ENCODE peak calls at places on chromosomes 11 and 22, in four cellular contexts. One of them, this sample, is unnamed. For H3K4me1, the result is how much of the 10 kb centered on the place peaks cover.

GRCh38 chr11:70608568-70609314 is 210.4 kb downstream of the CTTN start:
- DNase-seq in stomach: no peak
- DNase-seq in fibroblast of lung: peak
- DNase-seq in RWPE2: no peak
- DNase-seq in this sample: no peak

GRCh38 chr11:1766719-1767398 is 3.1 kb upstream of the CTSD start:
- DNase-seq in stomach: no peak
- DNase-seq in fibroblast of lung: no peak
- DNase-seq in RWPE2: peak
- DNase-seq in this sample: no peak

GRCh38 chr11:47220401-47220821 is 5.6 kb downstream of the DDB2 start:
- DNase-seq in stomach: no peak
- DNase-seq in fibroblast of lung: peak
- DNase-seq in RWPE2: no peak
- DNase-seq in this sample: no peak

GRCh38 chr11:118015385-118015841 is 29.2 kb downstream of the IL10RA start:
- DNase-seq in stomach: no peak
- DNase-seq in fibroblast of lung: no peak
- DNase-seq in RWPE2: no peak
- DNase-seq in this sample: no peak

GRCh38 chr11:72129381-72129780 is 6.1 kb upstream of the FOLR3 start:
- DNase-seq in stomach: no peak
- DNase-seq in fibroblast of lung: no peak
- DNase-seq in RWPE2: no peak
- DNase-seq in this sample: no peak

GRCh38 chr22:36891646-36892045 is 21.8 kb upstream of the CSF2RB start:
- DNase-seq in stomach: no peak
- DNase-seq in fibroblast of lung: no peak
- DNase-seq in RWPE2: no peak
- DNase-seq in this sample: no peak

GRCh38 chr22:18005201-18005926 is 19.0 kb downstream of the MICAL3 start:
- DNase-seq in stomach: no peak
- DNase-seq in fibroblast of lung: no peak
- DNase-seq in RWPE2: no peak
- DNase-seq in this sample: no peak

GRCh38 chr22:25848954-25849353 is 107.0 kb downstream of the MYO18B start:
- DNase-seq in stomach: no peak
- DNase-seq in fibroblast of lung: no peak
- DNase-seq in RWPE2: no peak
- DNase-seq in this sample: no peak

GRCh38 chr11:62108017-62108750 is 15.6 kb upstream of the INCENP start:
- DNase-seq in stomach: no peak
- DNase-seq in fibroblast of lung: peak
- DNase-seq in RWPE2: no peak
- DNase-seq in this sample: peak

GRCh38 chr11:121829159-121829643 is 286.8 kb downstream of the BLID start:
- DNase-seq in stomach: no peak
- DNase-seq in fibroblast of lung: peak
- DNase-seq in RWPE2: no peak
- DNase-seq in this sample: no peak

GRCh38 chr11:11039249-11039965 is 181.6 kb upstream of the ZBED5 start:
- DNase-seq in stomach: no peak
- DNase-seq in fibroblast of lung: no peak
- DNase-seq in RWPE2: no peak
- DNase-seq in this sample: no peak

GRCh38 chr11:68271023-68271780 is 571 bp downstream of the C11orf24 start:
- DNase-seq in stomach: peak
- DNase-seq in fibroblast of lung: peak
- DNase-seq in RWPE2: no peak
- DNase-seq in this sample: peak

GRCh38 chr11:59669611-59670009 is 773 bp upstream of the PATL1 start:
- DNase-seq in stomach: peak
- DNase-seq in fibroblast of lung: peak
- DNase-seq in RWPE2: no peak
- DNase-seq in this sample: peak

GRCh38 chr11:104668797-104669463 is 229.3 kb downstream of the CASP12 start:
- DNase-seq in stomach: no peak
- DNase-seq in fibroblast of lung: peak
- DNase-seq in RWPE2: no peak
- DNase-seq in this sample: peak

GRCh38 chr11:117528061-117528780 is 200.6 kb downstream of the CEP164 start:
- DNase-seq in stomach: no peak
- DNase-seq in fibroblast of lung: peak
- DNase-seq in RWPE2: no peak
- DNase-seq in this sample: no peak

GRCh38 chr11:130831506-130832385 is 84.5 kb downstream of the SNX19 start:
- DNase-seq in stomach: no peak
- DNase-seq in fibroblast of lung: peak
- DNase-seq in RWPE2: no peak
- DNase-seq in this sample: no peak

GRCh38 chr11:13942908-13943505 is 19.5 kb upstream of the SPON1 start:
- DNase-seq in stomach: no peak
- DNase-seq in fibroblast of lung: peak
- DNase-seq in RWPE2: no peak
- DNase-seq in this sample: no peak

GRCh38 chr22:46737105-46737975 is 712 bp downstream of the CERK start:
- DNase-seq in stomach: no peak
- DNase-seq in fibroblast of lung: peak
- DNase-seq in RWPE2: no peak
- DNase-seq in this sample: no peak

GRCh38 chr11:92978226-92979111 is 9.0 kb downstream of the MTNR1B start:
- DNase-seq in stomach: peak
- DNase-seq in fibroblast of lung: peak
- DNase-seq in RWPE2: no peak
- DNase-seq in this sample: no peak

GRCh38 chr22:41021039-41021654 is 70.0 kb downstream of the RBX1 start:
- DNase-seq in stomach: no peak
- DNase-seq in fibroblast of lung: no peak
- DNase-seq in RWPE2: no peak
- DNase-seq in this sample: peak

GRCh38 chr11:120013325-120014250 is 124.3 kb downstream of the TRIM29 start:
- DNase-seq in stomach: peak
- DNase-seq in fibroblast of lung: peak
- DNase-seq in RWPE2: no peak
- DNase-seq in this sample: peak

GRCh38 chr22:37222440-37222971 is 10.2 kb upstream of the SSTR3 start:
- DNase-seq in stomach: no peak
- DNase-seq in fibroblast of lung: no peak
- DNase-seq in RWPE2: no peak
- DNase-seq in this sample: no peak

GRCh38 chr11:61728940-61729219 is 23.6 kb upstream of the MYRF start:
- DNase-seq in stomach: no peak
- DNase-seq in fibroblast of lung: peak
- DNase-seq in RWPE2: no peak
- DNase-seq in this sample: no peak

GRCh38 chr11:117771841-117772240 is 25.2 kb downstream of the DSCAML1 start:
- DNase-seq in stomach: no peak
- DNase-seq in fibroblast of lung: no peak
- DNase-seq in RWPE2: no peak
- DNase-seq in this sample: no peak

GRCh38 chr11:111836766-111837165 is 34.6 kb downstream of the ALG9 start:
- DNase-seq in stomach: no peak
- DNase-seq in fibroblast of lung: peak
- DNase-seq in RWPE2: no peak
- DNase-seq in this sample: peak

GRCh38 chr11:134940441-134941125 is 528.5 kb upstream of the B3GAT1 start:
- DNase-seq in stomach: no peak
- DNase-seq in fibroblast of lung: no peak
- DNase-seq in RWPE2: no peak
- DNase-seq in this sample: no peak

GRCh38 chr11:61507962-61508824 is at the start of gene LRRC10B:
- DNase-seq in stomach: no peak
- DNase-seq in fibroblast of lung: no peak
- DNase-seq in RWPE2: no peak
- DNase-seq in this sample: peak

GRCh38 chr22:17258015-17258827 is 39.0 kb upstream of the ADA2 start:
- DNase-seq in stomach: peak
- DNase-seq in fibroblast of lung: peak
- DNase-seq in RWPE2: no peak
- DNase-seq in this sample: peak

GRCh38 chr11:24132471-24132870 is 364.4 kb upstream of the LUZP2 start:
- DNase-seq in stomach: no peak
- DNase-seq in fibroblast of lung: no peak
- DNase-seq in RWPE2: no peak
- DNase-seq in this sample: no peak

GRCh38 chr11:33344611-33345010 is 87.4 kb downstream of the HIPK3 start:
- DNase-seq in stomach: no peak
- DNase-seq in fibroblast of lung: peak
- DNase-seq in RWPE2: no peak
- DNase-seq in this sample: no peak

GRCh38 chr11:85771568-85771967 is 39.4 kb downstream of the SYTL2 start:
- DNase-seq in stomach: no peak
- DNase-seq in fibroblast of lung: no peak
- DNase-seq in RWPE2: no peak
- DNase-seq in this sample: no peak

GRCh38 chr11:92776676-92777075 is 192.8 kb upstream of the MTNR1B start:
- DNase-seq in stomach: no peak
- DNase-seq in fibroblast of lung: peak
- DNase-seq in RWPE2: no peak
- DNase-seq in this sample: no peak

GRCh38 chr22:42680648-42681047 is 31.5 kb upstream of the CYB5R3 start:
- DNase-seq in stomach: no peak
- DNase-seq in fibroblast of lung: peak
- DNase-seq in RWPE2: no peak
- DNase-seq in this sample: peak
- H3K27ac ChIP-seq in stomach: peak
- H3K27ac ChIP-seq in fibroblast of lung: peak
- H3K27ac ChIP-seq in RWPE2: peak
- H3K27ac ChIP-seq in this sample: no peak

GRCh38 chr11:94130589-94131362 is 2.1 kb downstream of the PANX1 start:
- DNase-seq in stomach: no peak
- DNase-seq in fibroblast of lung: peak
- DNase-seq in RWPE2: no peak
- DNase-seq in this sample: no peak

GRCh38 chr11:94129505-94130335 is 1.1 kb downstream of the PANX1 start:
- DNase-seq in stomach: no peak
- DNase-seq in fibroblast of lung: no peak
- DNase-seq in RWPE2: no peak
- DNase-seq in this sample: peak

GRCh38 chr11:94132152-94132558 is 3.5 kb downstream of the PANX1 start:
- DNase-seq in stomach: no peak
- DNase-seq in fibroblast of lung: peak
- DNase-seq in RWPE2: peak
- DNase-seq in this sample: no peak

GRCh38 chr11:94132823-94133408 is 4.3 kb downstream of the PANX1 start:
- DNase-seq in stomach: no peak
- DNase-seq in fibroblast of lung: no peak
- DNase-seq in RWPE2: no peak
- DNase-seq in this sample: no peak

DNA sequence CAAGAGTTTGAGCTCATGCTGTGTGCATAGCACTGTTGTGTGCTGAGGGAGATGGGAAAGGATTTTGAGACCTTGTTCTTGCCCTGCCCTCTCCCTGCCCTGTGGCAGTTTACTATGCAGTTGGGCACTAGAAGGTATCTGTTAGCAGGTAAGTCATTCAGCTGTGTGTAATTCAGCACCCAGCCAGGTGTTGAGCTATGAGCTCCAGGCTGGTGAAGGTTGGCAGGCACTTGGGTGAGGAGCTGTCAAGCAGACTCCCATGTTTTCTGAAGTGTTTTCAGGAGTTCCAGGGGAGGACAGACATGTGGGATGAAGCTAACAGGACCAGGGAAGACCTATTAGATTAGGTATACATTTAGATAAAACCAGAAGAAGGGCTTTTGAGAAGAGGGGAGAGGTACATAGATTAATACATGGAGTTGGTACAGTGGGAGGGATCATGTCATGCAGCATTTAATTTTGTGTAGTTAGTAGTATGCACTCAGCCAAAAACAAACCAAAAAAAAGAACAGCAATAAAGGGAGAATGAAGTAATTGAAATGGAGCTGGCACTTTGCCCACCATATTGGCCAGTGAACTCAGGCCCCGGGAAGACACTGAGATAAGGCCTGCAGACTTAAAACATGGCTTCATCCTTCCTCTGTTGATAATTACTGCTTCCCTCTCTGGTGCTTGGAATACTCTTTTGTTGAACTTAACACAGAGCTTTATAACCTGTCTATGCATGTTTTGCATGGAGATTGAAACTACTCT is 2.9 kb downstream of the PANX1 start:
- DNase-seq in stomach: no peak
- DNase-seq in fibroblast of lung: peak
- DNase-seq in RWPE2: no peak
- DNase-seq in this sample: peak
- H3K4me3 ChIP-seq in stomach: no peak
- H3K4me3 ChIP-seq in fibroblast of lung: peak
- H3K4me3 ChIP-seq in RWPE2: peak
- H3K4me3 ChIP-seq in this sample: no peak

GRCh38 chr11:114079406-114080072 is 20.0 kb downstream of the ZBTB16 start:
- DNase-seq in stomach: no peak
- DNase-seq in fibroblast of lung: no peak
- DNase-seq in RWPE2: no peak
- DNase-seq in this sample: no peak

GRCh38 chr11:114076974-114077373 is 17.5 kb downstream of the ZBTB16 start:
- DNase-seq in stomach: no peak
- DNase-seq in fibroblast of lung: no peak
- DNase-seq in RWPE2: no peak
- DNase-seq in this sample: no peak

GRCh38 chr11:114078423-114078822 is 18.9 kb downstream of the ZBTB16 start:
- DNase-seq in stomach: no peak
- DNase-seq in fibroblast of lung: no peak
- DNase-seq in RWPE2: no peak
- DNase-seq in this sample: peak

GRCh38 chr11:114075891-114076441 is 16.5 kb downstream of the ZBTB16 start:
- DNase-seq in stomach: no peak
- DNase-seq in fibroblast of lung: peak
- DNase-seq in RWPE2: no peak
- DNase-seq in this sample: peak

GRCh38 chr11:114077482-114078305 is 18.2 kb downstream of the ZBTB16 start:
- DNase-seq in stomach: no peak
- DNase-seq in fibroblast of lung: no peak
- DNase-seq in RWPE2: no peak
- DNase-seq in this sample: peak
- H3K4me1 ChIP-seq in stomach: half or more
- H3K4me1 ChIP-seq in fibroblast of lung: under half
- H3K4me1 ChIP-seq in RWPE2: under half
- H3K4me1 ChIP-seq in this sample: under half

DNA sequence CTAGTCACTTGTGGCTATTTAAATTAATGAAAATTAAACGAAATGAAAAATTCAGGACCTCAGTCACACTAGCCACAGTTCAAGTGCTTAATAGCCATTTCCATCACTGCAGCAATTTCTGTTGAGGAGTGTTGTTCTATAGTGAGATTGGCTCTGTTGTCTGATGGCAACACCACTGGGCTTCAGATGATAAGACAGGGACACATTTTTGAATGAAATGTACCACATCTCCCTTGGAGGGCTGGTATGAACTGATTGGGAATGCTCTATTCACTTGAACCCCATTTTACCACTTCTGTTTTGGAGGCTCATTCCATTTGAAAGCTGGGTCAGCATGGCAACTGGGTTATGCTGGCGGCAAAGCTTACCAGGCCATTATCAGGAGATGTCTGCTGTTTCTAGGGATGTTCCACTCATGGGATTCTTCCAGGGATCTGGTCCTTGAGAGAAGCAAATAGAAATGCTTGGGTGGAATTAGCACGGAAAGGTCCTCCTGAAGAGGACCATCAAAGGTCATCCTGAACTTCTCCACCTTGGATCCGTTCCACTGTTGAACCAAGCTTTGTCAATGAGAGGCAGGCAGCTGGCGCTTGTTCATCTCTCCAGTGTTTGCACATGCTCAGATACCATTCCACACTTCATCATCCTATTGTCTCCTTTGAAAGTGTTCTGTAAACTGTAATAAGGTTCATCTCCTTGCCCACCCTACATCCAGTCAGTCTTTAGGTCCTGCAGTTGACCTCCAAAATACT is 7.6 kb downstream of the AMOTL1 start:
- DNase-seq in stomach: no peak
- DNase-seq in fibroblast of lung: no peak
- DNase-seq in RWPE2: no peak
- DNase-seq in this sample: no peak
- H3K27ac ChIP-seq in stomach: peak
- H3K27ac ChIP-seq in fibroblast of lung: no peak
- H3K27ac ChIP-seq in RWPE2: peak
- H3K27ac ChIP-seq in this sample: no peak

This sample was measured in small intestine.